ENCODE peak calls at places on chromosomes 13 and 19, in ten cellular contexts. A is fibroblast of mammary gland, Q is GM18507, I is RWPE1, J is NCI-H1092, V is AML-193, H is K562, L is Right ventricle myocardium superior, E is H9, O is NCI-H526 treated with DMSO at 0.1 percent for 48 hours. U is an unnamed sample.

GRCh38 chr19:15629003-15629880 is 11.5 kb upstream of the CYP4F3 start:
- DNase-seq in A (peak; percentile 40), Q (peak; percentile 73), I (peak; percentile 81), J (peak; percentile 21), V (peak; percentile 51), H (peak; percentile 75), L (peak; percentile 89), E (peak; percentile 72), O (peak; percentile 6), U (no peak)

GRCh38 chr19:47749326-47749725 is 4.0 kb downstream of the NOP53 start:
- DNase-seq in A (no peak), Q (no peak), I (no peak), J (no peak), V (no peak), H (no peak), L (no peak), E (no peak), O (no peak), U (no peak)

GRCh38 chr13:79659161-79659560 is 178.2 kb downstream of the NDFIP2 start:
- DNase-seq in A (peak; percentile 36), Q (no peak), I (peak; percentile 11), J (no peak), V (no peak), H (no peak), L (peak; percentile 67), E (no peak), O (no peak), U (no peak)

GRCh38 chr19:13937479-13938360 is 497 bp downstream of the PODNL1 start:
- DNase-seq in A (no peak), Q (no peak), I (no peak), J (no peak), V (no peak), H (no peak), L (no peak), E (peak; percentile 45), O (no peak), U (no peak)

GRCh38 chr13:102718746-102719145 is 23.9 kb upstream of the METTL21C start:
- DNase-seq in A (no peak), Q (no peak), I (no peak), J (no peak), V (no peak), H (no peak), L (no peak), E (no peak), O (no peak), U (no peak)

GRCh38 chr13:47897411-47898050 is 103.5 kb downstream of the SUCLA2 start:
- DNase-seq in A (peak; percentile 58), Q (no peak), I (peak; percentile 26), J (no peak), V (no peak), H (no peak), L (no peak), E (peak; percentile 61), O (no peak), U (no peak)

GRCh38 chr19:3375221-3376088 is 9.1 kb downstream of the NFIC start:
- DNase-seq in A (peak; percentile 82), Q (no peak), I (no peak), J (no peak), V (no peak), H (peak; percentile 88), L (peak; percentile 91), E (no peak), O (no peak), U (no peak)

GRCh38 chr13:23960566-23961156 is 63.4 kb upstream of the C1QTNF9B start:
- DNase-seq in A (peak; percentile 59), Q (no peak), I (peak; percentile 25), J (peak; percentile 26), V (peak; percentile 35), H (peak; percentile 18), L (no peak), E (no peak), O (peak; percentile 48), U (no peak)

GRCh38 chr19:31015778-31016177 is 333.5 kb downstream of the TSHZ3 start:
- DNase-seq in A (no peak), Q (no peak), I (no peak), J (no peak), V (no peak), H (no peak), L (no peak), E (no peak), O (no peak), U (no peak)

GRCh38 chr13:69092615-69093322 is 1014.9 kb upstream of the ATXN8OS start:
- DNase-seq in A (no peak), Q (no peak), I (no peak), J (no peak), V (no peak), H (no peak), L (no peak), E (peak; percentile 61), O (no peak), U (no peak)

GRCh38 chr13:105412171-105412570 is 1123.3 kb downstream of the EFNB2 start:
- DNase-seq in A (no peak), Q (no peak), I (no peak), J (no peak), V (no peak), H (no peak), L (no peak), E (no peak), O (no peak), U (no peak)

GRCh38 chr13:49657241-49657641 is 28.9 kb downstream of the ARL11 start:
- DNase-seq in A (no peak), Q (no peak), I (no peak), J (no peak), V (no peak), H (no peak), L (no peak), E (no peak), O (no peak), U (no peak)

GRCh38 chr13:81987159-81987558 is 1646.2 kb upstream of the SPRY2 start:
- DNase-seq in A (no peak), Q (no peak), I (no peak), J (no peak), V (no peak), H (no peak), L (no peak), E (no peak), O (no peak), U (no peak)

GRCh38 chr19:57537953-57538547 is 10.9 kb downstream of the ZNF549 start:
- DNase-seq in A (peak; percentile 6), Q (no peak), I (no peak), J (no peak), V (no peak), H (no peak), L (no peak), E (no peak), O (no peak), U (no peak)

GRCh38 chr19:4064073-4064550 is 2.6 kb downstream of the ZBTB7A start:
- DNase-seq in A (peak; percentile 31), Q (no peak), I (no peak), J (no peak), V (no peak), H (no peak), L (no peak), E (peak; percentile 42), O (no peak), U (no peak)

GRCh38 chr13:21668665-21669599 is 1.9 kb upstream of the FGF9 start:
- DNase-seq in A (peak; percentile 24), Q (no peak), I (no peak), J (no peak), V (no peak), H (no peak), L (no peak), E (peak; percentile 47), O (peak; percentile 61), U (no peak)

GRCh38 chr19:2261438-2262172 is 5.4 kb upstream of the JSRP1 start:
- DNase-seq in A (peak; percentile 43), Q (no peak), I (no peak), J (no peak), V (no peak), H (peak; percentile 79), L (no peak), E (no peak), O (no peak), U (no peak)

GRCh38 chr19:43778651-43779050 is 2.1 kb downstream of the KCNN4 start:
- DNase-seq in A (no peak), Q (no peak), I (no peak), J (peak; percentile 68), V (no peak), H (no peak), L (no peak), E (no peak), O (peak; percentile 58), U (no peak)

GRCh38 chr13:48304132-48304876 is 753 bp downstream of the RB1 start:
- DNase-seq in A (peak; percentile 52), Q (peak; percentile 67), I (peak; percentile 25), J (no peak), V (peak; percentile 64), H (peak; percentile 47), L (peak; percentile 43), E (no peak), O (no peak), U (no peak)

GRCh38 chr13:73521970-73522549 is 463.3 kb downstream of the KLF5 start:
- DNase-seq in A (peak; percentile 34), Q (no peak), I (no peak), J (no peak), V (no peak), H (no peak), L (no peak), E (no peak), O (no peak), U (no peak)

GRCh38 chr13:27672025-27672424 is 50.3 kb downstream of the POLR1D start:
- DNase-seq in A (no peak), Q (no peak), I (no peak), J (no peak), V (no peak), H (no peak), L (no peak), E (no peak), O (no peak), U (no peak)

GRCh38 chr13:113096052-113096744 is 9.4 kb upstream of the F7 start:
- DNase-seq in A (no peak), Q (no peak), I (no peak), J (no peak), V (no peak), H (no peak), L (peak; percentile 33), E (no peak), O (no peak), U (no peak)

GRCh38 chr13:100334209-100334608 is 245.3 kb downstream of the PCCA start:
- DNase-seq in A (no peak), Q (no peak), I (no peak), J (no peak), V (no peak), H (no peak), L (no peak), E (no peak), O (no peak), U (no peak)

GRCh38 chr13:85659493-85659892 is 139.7 kb downstream of the SLITRK6 start:
- DNase-seq in A (no peak), Q (no peak), I (peak; percentile 14), J (no peak), V (peak; percentile 87), H (no peak), L (no peak), E (no peak), O (no peak), U (peak; percentile 26)

GRCh38 chr19:42198676-42199439 is 18.6 kb downstream of the DEDD2 start:
- DNase-seq in A (no peak), Q (no peak), I (no peak), J (no peak), V (no peak), H (no peak), L (no peak), E (peak; percentile 86), O (no peak), U (no peak)

GRCh38 chr19:2072757-2073551 is 21.9 kb upstream of the MKNK2 start:
- DNase-seq in A (no peak), Q (no peak), I (no peak), J (no peak), V (no peak), H (no peak), L (no peak), E (no peak), O (no peak), U (no peak)

GRCh38 chr13:70080030-70080429 is 27.6 kb upstream of the ATXN8OS start:
- DNase-seq in A (no peak), Q (no peak), I (no peak), J (peak; percentile 9), V (no peak), H (no peak), L (no peak), E (no peak), O (no peak), U (no peak)

GRCh38 chr13:114136576-114136975 is 4.2 kb upstream of the RASA3 start:
- DNase-seq in A (no peak), Q (no peak), I (no peak), J (no peak), V (no peak), H (no peak), L (no peak), E (no peak), O (no peak), U (no peak)